ENCODE peak calls at places on chromosomes 4 and X, in nine cellular contexts. Q, U, A, X, L, F, Z, I and Y are unnamed samples.

GRCh38 chr4:180086480-180087170 is 2156.6 kb upstream of the TENM3 start:
- DNase-seq in Q (no peak), U (no peak), A (no peak), X (no peak), L (no peak), F (no peak), Z (no peak), I (no peak), Y (no peak)

GRCh38 chr4:30553721-30554120 is 166.4 kb upstream of the PCDH7 start:
- DNase-seq in Q (no peak), U (no peak), A (no peak), X (no peak), L (no peak), F (peak; percentile 0), Z (peak; percentile 3), I (no peak), Y (no peak)

GRCh38 chrX:6225307-6226052 is 3.2 kb downstream of the NLGN4X start:
- DNase-seq in Q (no peak), U (no peak), A (no peak), X (no peak), L (no peak), F (no peak), Z (no peak), I (no peak), Y (no peak)

GRCh38 chr4:79300280-79300679 is 25.6 kb downstream of the NAA11 start:
- DNase-seq in Q (no peak), U (no peak), A (no peak), X (no peak), L (no peak), F (no peak), Z (no peak), I (no peak), Y (no peak)

GRCh38 chrX:63475200-63475599 is 124.1 kb upstream of the SPIN4 start:
- DNase-seq in Q (no peak), U (peak; percentile 1), A (no peak), X (no peak), L (no peak), F (no peak), Z (no peak), I (no peak), Y (no peak)

GRCh38 chrX:42129022-42129421 is 205.7 kb upstream of the CASK start:
- DNase-seq in Q (no peak), U (no peak), A (no peak), X (no peak), L (no peak), F (no peak), Z (no peak), I (no peak), Y (no peak)

GRCh38 chrX:9856596-9856995 is 70.4 kb downstream of the SHROOM2 start:
- DNase-seq in Q (no peak), U (no peak), A (no peak), X (no peak), L (no peak), F (no peak), Z (no peak), I (no peak), Y (no peak)

GRCh38 chrX:38055170-38055847 is 49.0 kb downstream of the SYTL5 start:
- DNase-seq in Q (no peak), U (no peak), A (no peak), X (no peak), L (no peak), F (peak; percentile 31), Z (peak; percentile 76), I (no peak), Y (no peak)

GRCh38 chr4:36374836-36375511 is 93.6 kb downstream of the DTHD1 start:
- DNase-seq in Q (no peak), U (no peak), A (no peak), X (peak; percentile 39), L (no peak), F (no peak), Z (no peak), I (no peak), Y (no peak)

GRCh38 chrX:23616361-23616760 is 50.9 kb upstream of the PRDX4 start:
- DNase-seq in Q (no peak), U (no peak), A (no peak), X (no peak), L (no peak), F (peak; percentile 38), Z (peak; percentile 23), I (no peak), Y (no peak)

GRCh38 chr4:3305610-3306371 is 13.0 kb downstream of the RGS12 start:
- DNase-seq in Q (no peak), U (no peak), A (peak; percentile 26), X (no peak), L (no peak), F (peak; percentile 62), Z (peak; percentile 32), I (no peak), Y (no peak)

GRCh38 chr4:168109527-168109926 is 17.2 kb downstream of the ANXA10 start:
- DNase-seq in Q (no peak), U (no peak), A (no peak), X (no peak), L (no peak), F (no peak), Z (no peak), I (no peak), Y (no peak)
- H3K27ac ChIP-seq in Q (no peak overlapping the region), U (peak overlapping the region; percentile 14), A (no peak overlapping the region), X (no peak overlapping the region), L (no peak overlapping the region), F (no peak overlapping the region), Z (no peak overlapping the region), I (no peak overlapping the region), Y (no peak overlapping the region)

GRCh38 chr4:156773648-156774357 is 197.8 kb downstream of the PDGFC start:
- DNase-seq in Q (no peak), U (no peak), A (no peak), X (no peak), L (no peak), F (peak; percentile 56), Z (peak; percentile 81), I (no peak), Y (no peak)
- H3K27ac ChIP-seq in Q (no peak overlapping the region), U (peak overlapping the region; percentile 55), A (no peak overlapping the region), X (peak overlapping the region; percentile 32), L (no peak overlapping the region), F (peak overlapping the region; percentile 74), Z (peak overlapping the region; percentile 99), I (peak overlapping the region; percentile 55), Y (no peak overlapping the region)

GRCh38 chr4:139955600-139955999 is 198.4 kb downstream of the MAML3 start:
- DNase-seq in Q (no peak), U (no peak), A (no peak), X (no peak), L (no peak), F (no peak), Z (no peak), I (no peak), Y (no peak)
- H3K27ac ChIP-seq in Q (no peak overlapping the region), U (no peak overlapping the region), A (no peak overlapping the region), X (no peak overlapping the region), L (no peak overlapping the region), F (no peak overlapping the region), Z (no peak overlapping the region), I (no peak overlapping the region), Y (no peak overlapping the region)

GRCh38 chrX:115023139-115023538 is 5.7 kb upstream of the IL13RA2 start:
- DNase-seq in Q (no peak), U (peak; percentile 15), A (no peak), X (no peak), L (no peak), F (peak; percentile 90), Z (peak; percentile 81), I (no peak), Y (no peak)

GRCh38 chrX:115018944-115019343 is 1.5 kb upstream of the IL13RA2 start:
- DNase-seq in Q (no peak), U (no peak), A (no peak), X (no peak), L (no peak), F (no peak), Z (no peak), I (no peak), Y (no peak)

GRCh38 chrX:115018040-115018647 is 728 bp upstream of the IL13RA2 start:
- DNase-seq in Q (no peak), U (no peak), A (no peak), X (no peak), L (no peak), F (no peak), Z (no peak), I (no peak), Y (no peak)

GRCh38 chrX:115021121-115021520 is 3.7 kb upstream of the IL13RA2 start:
- DNase-seq in Q (no peak), U (no peak), A (no peak), X (no peak), L (no peak), F (peak; percentile 10), Z (no peak), I (no peak), Y (no peak)

GRCh38 chrX:115023811-115024210 is 6.4 kb upstream of the IL13RA2 start:
- DNase-seq in Q (no peak), U (no peak), A (no peak), X (no peak), L (no peak), F (no peak), Z (no peak), I (no peak), Y (no peak)
- H3K27ac ChIP-seq in Q (no peak overlapping the region), U (no peak overlapping the region), A (no peak overlapping the region), X (no peak overlapping the region), L (no peak overlapping the region), F (no peak overlapping the region), Z (no peak overlapping the region), I (no peak overlapping the region), Y (no peak overlapping the region)

GRCh38 chr4:138542191-138542771 is 300.1 kb upstream of the SLC7A11 start:
- DNase-seq in Q (no peak), U (no peak), A (no peak), X (no peak), L (no peak), F (peak; percentile 20), Z (no peak), I (no peak), Y (no peak)
- H3K27ac ChIP-seq in Q (no peak overlapping the region), U (no peak overlapping the region), A (no peak overlapping the region), X (no peak overlapping the region), L (no peak overlapping the region), F (no peak overlapping the region), Z (no peak overlapping the region), I (no peak overlapping the region), Y (no peak overlapping the region)

GRCh38 chrX:123425904-123426303 is 241.8 kb downstream of the GRIA3 start:
- DNase-seq in Q (no peak), U (no peak), A (peak; percentile 3), X (no peak), L (no peak), F (no peak), Z (peak; percentile 50), I (no peak), Y (no peak)

GRCh38 chrX:123422875-123423274 is 238.8 kb downstream of the GRIA3 start:
- DNase-seq in Q (no peak), U (no peak), A (no peak), X (no peak), L (no peak), F (peak; percentile 13), Z (no peak), I (peak; percentile 16), Y (no peak)

GRCh38 chrX:123425471-123425870 is 241.4 kb downstream of the GRIA3 start:
- DNase-seq in Q (no peak), U (no peak), A (no peak), X (no peak), L (no peak), F (no peak), Z (no peak), I (no peak), Y (no peak)

DNA sequence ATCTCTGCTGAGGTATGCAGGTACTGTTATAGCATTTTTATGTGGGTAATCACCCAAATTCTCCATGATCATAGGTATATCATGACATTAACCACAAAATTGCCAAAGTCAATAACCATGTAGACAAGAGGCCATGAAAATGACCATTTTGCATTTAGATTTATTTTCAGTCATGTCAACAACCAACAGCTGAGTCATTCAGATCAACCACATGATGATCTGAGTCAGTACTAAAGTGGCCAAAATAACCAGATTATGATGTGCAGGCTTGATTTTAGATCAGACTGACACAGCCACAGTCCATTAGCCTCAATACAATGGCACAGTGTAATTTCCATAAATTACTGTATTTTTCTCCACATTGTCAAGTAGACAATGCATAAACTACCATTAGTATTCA is 240.5 kb downstream of the GRIA3 start:
- DNase-seq in Q (no peak), U (no peak), A (no peak), X (no peak), L (no peak), F (peak; percentile 27), Z (peak; percentile 82), I (no peak), Y (no peak)
- H3K27ac ChIP-seq in Q (no peak overlapping the region), U (no peak overlapping the region), A (no peak overlapping the region), X (no peak overlapping the region), L (no peak overlapping the region), F (no peak overlapping the region), Z (peak overlapping the region; percentile 21), I (no peak overlapping the region), Y (no peak overlapping the region)